ENCODE peak calls at places on chromosomes 3 and 15, in six cellular contexts. O is KG1, Y is foreskin fibroblast, L is MV-4-11, T is frontal cortex, Z is heart left ventricle. I is an unnamed sample.

GRCh38 chr3:195909294-195909644 is 918 bp upstream of the TNK2 start:
- DNase-seq in O (no peak), L (no peak), Y (no peak), T (no peak), Z (no peak), I (no peak)

GRCh38 chr3:167406876-167407492 is 26.9 kb upstream of the ZBBX start:
- DNase-seq in T (peak), Z (peak), Y (no peak), L (peak), O (peak), I (no peak)

GRCh38 chr3:10437995-10438901 is 67.1 kb downstream of the ATP2B2 start:
- DNase-seq in O (no peak), Z (peak), Y (peak), L (peak), T (no peak), I (no peak)

GRCh38 chr3:121155023-121155422 is 247.0 kb downstream of the STXBP5L start:
- DNase-seq in Y (no peak), L (no peak), Z (no peak), O (no peak), T (no peak), I (no peak)

GRCh38 chr3:156151824-156152428 is 31.5 kb downstream of the KCNAB1 start:
- DNase-seq in T (peak), Y (peak), O (no peak), L (peak), Z (peak), I (no peak)

GRCh38 chr3:134317106-134317947 is 56.9 kb downstream of the AMOTL2 start:
- DNase-seq in L (no peak), T (no peak), O (no peak), Y (peak), Z (no peak), I (no peak)

GRCh38 chr3:197522183-197522715 is 33.5 kb downstream of the BDH1 start:
- DNase-seq in Z (no peak), O (no peak), L (no peak), Y (no peak), T (no peak), I (peak)

GRCh38 chr3:114376091-114376490 is 82.3 kb downstream of the TIGIT start:
- DNase-seq in Z (no peak), T (no peak), L (no peak), Y (peak), O (no peak), I (no peak)

GRCh38 chr3:153426803-153427202 is 264.8 kb downstream of the RAP2B start:
- DNase-seq in L (no peak), T (no peak), Y (no peak), Z (no peak), O (no peak), I (no peak)

GRCh38 chr15:38862104-38862503 is 297.5 kb upstream of the RASGRP1 start:
- DNase-seq in L (no peak), T (no peak), Z (no peak), Y (no peak), O (no peak), I (no peak)

GRCh38 chr3:23668430-23668904 is 137.3 kb upstream of the UBE2E1 start:
- DNase-seq in Y (peak), L (no peak), O (no peak), T (no peak), Z (no peak), I (no peak)

GRCh38 chr15:81893182-81893833 is 152.5 kb downstream of the MEX3B start:
- DNase-seq in L (no peak), T (no peak), Y (no peak), O (no peak), Z (no peak), I (no peak)

GRCh38 chr3:120506076-120506827 is 55.5 kb upstream of the FSTL1 start:
- DNase-seq in O (no peak), Z (no peak), T (no peak), Y (peak), L (no peak), I (no peak)

I was measured in D721Med.